ENCODE peak calls at places on chromosomes 2 and 18, in five cellular contexts. G is upper lobe of right lung, J is adrenal gland, Z is psoas muscle, B is GM23248. R is an unnamed sample. For H3K27me3, the result is how much of the 10 kb centered on the place peaks cover.

GRCh38 chr2:176120369-176121307 is 1.9 kb upstream of the HOXD9 start:
- DNase-seq in B (no peak), G (no peak), Z (no peak), J (no peak), R (no peak)

GRCh38 chr2:126221506-126221905 is 434.5 kb upstream of the GYPC start:
- DNase-seq in Z (no peak), G (no peak), J (no peak), B (no peak), R (no peak)

GRCh38 chr2:215728504-215729065 is 284.8 kb downstream of the MREG start:
- DNase-seq in J (peak), G (no peak), Z (no peak), B (peak), R (peak)

GRCh38 chr2:30315391-30316055 is 84.2 kb downstream of the LBH start:
- DNase-seq in Z (no peak), G (no peak), B (no peak), J (no peak), R (no peak)

GRCh38 chr2:110167326-110167955 is 37.4 kb downstream of the NPHP1 start:
- DNase-seq in G (no peak), B (peak), Z (no peak), J (no peak), R (no peak)

GRCh38 chr2:9142551-9143263 is 63.9 kb upstream of the ASAP2 start:
- DNase-seq in B (peak), G (peak), J (peak), Z (peak), R (peak)

GRCh38 chr2:186456941-186457340 is 29.1 kb upstream of the ZC3H15 start:
- DNase-seq in G (no peak), J (no peak), Z (no peak), B (peak), R (no peak)

GRCh38 chr2:216802516-216803265 is 57.2 kb downstream of the TNP1 start:
- DNase-seq in Z (peak), B (no peak), J (no peak), G (no peak), R (no peak)

GRCh38 chr2:27701676-27702075 is 38.0 kb downstream of the SLC4A1AP start:
- DNase-seq in B (peak), J (peak), Z (peak), G (peak), R (no peak)

GRCh38 chr2:192887296-192887695 is 692.6 kb upstream of the TMEFF2 start:
- DNase-seq in B (no peak), Z (no peak), J (no peak), G (no peak), R (no peak)

GRCh38 chr2:196239622-196240587 is 68.5 kb upstream of the STK17B start:
- DNase-seq in J (peak), Z (peak), G (peak), B (peak), R (no peak)

GRCh38 chr2:238169021-238169707 is 10.4 kb downstream of the ERFE start:
- DNase-seq in G (peak), B (peak), Z (peak), J (peak), R (no peak)

GRCh38 chr2:38922902-38923301 is 33.2 kb downstream of the ARHGEF33 start:
- DNase-seq in J (no peak), Z (no peak), B (no peak), G (no peak), R (no peak)

GRCh38 chr18:78873916-78874505 is 105.6 kb upstream of the SALL3 start:
- DNase-seq in G (no peak), J (no peak), B (peak), Z (no peak), R (no peak)

GRCh38 chr18:78875998-78876650 is 103.5 kb upstream of the SALL3 start:
- DNase-seq in B (no peak), G (no peak), J (no peak), Z (no peak), R (no peak)

GRCh38 chr18:78868330-78869316 is 111.0 kb upstream of the SALL3 start:
- DNase-seq in G (no peak), B (no peak), Z (no peak), J (no peak), R (no peak)

GRCh38 chr18:78875268-78875997 is 104.2 kb upstream of the SALL3 start:
- DNase-seq in G (no peak), J (peak), Z (no peak), B (peak), R (no peak)

GRCh38 chr18:78871631-78872030 is 108.0 kb upstream of the SALL3 start:
- DNase-seq in G (no peak), B (no peak), J (no peak), Z (no peak), R (no peak)
- H3K27me3 ChIP-seq in G (under half), B (under half), J (under half), Z (under half), R (under half)

DNA sequence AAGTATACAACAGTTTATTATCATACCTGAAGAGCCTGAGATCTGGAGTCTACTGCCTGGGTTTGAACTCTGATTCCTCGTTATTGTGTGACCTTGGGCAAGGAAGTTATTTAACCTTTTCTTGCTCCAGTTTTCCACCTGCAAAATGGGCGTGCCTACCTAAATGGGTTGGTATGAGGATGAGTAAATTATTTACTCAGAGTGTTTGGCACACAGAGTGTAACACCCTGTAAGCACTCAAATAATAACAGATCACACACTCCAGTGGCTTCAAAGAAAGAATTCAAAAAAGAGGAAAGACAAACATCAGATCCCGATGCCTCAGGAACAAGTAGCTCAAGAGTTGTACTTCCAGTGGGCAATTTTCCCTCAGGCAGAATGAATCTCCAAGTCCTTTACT is 2.4 kb downstream of the SRD5A2 start:
- DNase-seq in J (no peak), B (no peak), G (no peak), Z (no peak), R (no peak)
- H3K27me3 ChIP-seq in J (under half), B (under half), G (under half), Z (under half), R (half or more)

DNA sequence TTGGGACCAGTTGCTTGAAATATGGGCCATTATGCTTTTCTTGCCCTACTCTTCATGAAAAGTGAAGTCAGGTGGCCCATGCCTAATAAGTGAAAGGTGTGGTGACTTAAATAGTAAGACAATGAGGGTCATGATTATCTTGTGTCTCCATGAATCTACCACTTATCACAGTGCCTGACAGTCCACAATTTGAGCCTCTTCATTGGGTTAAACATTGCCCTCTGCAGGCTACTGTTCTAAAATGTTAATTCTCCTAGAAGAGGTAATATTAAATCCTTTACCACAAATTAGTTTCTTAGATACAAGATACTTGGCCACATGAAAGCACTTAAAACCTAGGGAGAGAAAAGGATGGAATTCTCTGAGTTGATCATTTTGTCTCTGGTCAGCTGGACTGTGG is 4.0 kb downstream of the EGR4 start:
- DNase-seq in J (no peak), B (no peak), G (no peak), Z (no peak), R (no peak)
- H3K27me3 ChIP-seq in J (under half), B (under half), G (half or more), Z (half or more), R (half or more)

DNA sequence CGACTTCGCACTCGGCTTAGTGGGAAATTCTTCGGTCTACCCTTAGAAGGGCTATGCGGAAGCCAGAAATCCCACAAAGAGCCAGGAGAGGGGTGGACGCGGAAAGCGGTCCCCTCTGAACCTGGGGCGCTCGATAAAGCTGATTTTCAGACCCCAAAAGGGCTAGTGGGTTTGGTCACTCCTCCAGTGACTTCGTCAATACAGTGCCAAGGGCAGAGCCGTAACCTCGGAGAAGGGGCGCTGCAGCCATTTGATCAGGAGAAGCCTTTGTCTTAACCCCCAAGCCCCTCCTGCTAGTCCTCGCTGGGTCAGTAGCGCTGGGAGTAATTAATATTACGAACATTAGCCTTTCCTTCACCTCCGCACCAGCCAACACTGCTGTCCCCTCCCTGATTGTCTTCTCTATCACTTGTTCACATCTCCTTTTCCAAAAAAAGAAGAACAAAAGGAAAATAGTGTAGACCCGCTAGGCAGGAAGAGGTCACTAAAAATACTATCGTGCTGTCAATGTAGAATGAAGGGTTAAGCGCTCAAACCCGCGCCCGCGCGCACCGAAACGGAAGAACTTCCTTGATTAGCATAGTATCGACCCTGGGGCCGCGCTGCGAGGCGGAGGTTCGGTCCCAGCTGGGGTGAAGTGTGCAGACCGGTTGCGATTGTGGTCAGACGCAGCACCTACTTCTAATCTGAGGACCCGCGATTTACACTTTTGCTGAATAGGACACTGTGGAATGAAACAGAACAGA is 63.3 kb upstream of the MAPRE2 start:
- DNase-seq in J (peak), B (peak), G (peak), Z (peak), R (no peak)
- H3K27me3 ChIP-seq in J (under half), B (under half), G (under half), Z (under half), R (half or more)

R was measured in RWPE2.